ENCODE peak calls at places on chromosomes 13 and 19, in six cellular contexts. H, T, G, D, B and N are unnamed samples.

GRCh38 chr19:6126335-6126974 is 9.0 kb upstream of the ACSBG2 start:
- DNase-seq in B (peak; percentile 81), D (peak; percentile 32), G (peak; percentile 48), T (no peak), H (peak; percentile 67), N (peak; percentile 48)

GRCh38 chr13:109333893-109334651 is 452.3 kb downstream of the IRS2 start:
- DNase-seq in H (no peak), G (no peak), T (no peak), D (no peak), B (no peak), N (no peak)

GRCh38 chr13:39326471-39326870 is 276.5 kb downstream of the LHFPL6 start:
- DNase-seq in G (no peak), H (peak; percentile 16), D (no peak), T (no peak), B (no peak), N (no peak)

GRCh38 chr19:48487944-48488343 is 18.8 kb downstream of the CYTH2 start:
- DNase-seq in B (peak; percentile 97), D (no peak), H (peak; percentile 87), T (no peak), G (no peak), N (peak; percentile 87)

GRCh38 chr19:34428549-34429285 is 536 bp downstream of the UBA2 start:
- DNase-seq in D (no peak), G (no peak), B (peak; percentile 44), T (no peak), H (peak; percentile 50), N (peak; percentile 47)

GRCh38 chr19:18496167-18496979 is 25.5 kb downstream of the ELL start:
- DNase-seq in T (no peak), D (no peak), G (no peak), H (peak; percentile 65), B (peak; percentile 75), N (no peak)

GRCh38 chr19:43626838-43627237 is 7.4 kb upstream of the ZNF428 start:
- DNase-seq in H (no peak), G (no peak), D (no peak), B (no peak), T (no peak), N (no peak)

GRCh38 chr19:57338798-57339378 is 12.2 kb upstream of the ZNF304 start:
- DNase-seq in B (peak; percentile 52), G (no peak), H (no peak), T (no peak), D (no peak), N (no peak)

GRCh38 chr13:105627270-105627669 is 908.2 kb downstream of the EFNB2 start:
- DNase-seq in G (no peak), H (no peak), D (no peak), T (no peak), B (peak; percentile 15), N (no peak)

GRCh38 chr13:99035715-99036114 is 57.9 kb upstream of the DOCK9 start:
- DNase-seq in T (no peak), H (no peak), D (no peak), G (no peak), B (no peak), N (no peak)

GRCh38 chr19:58456111-58456510 is 4.7 kb downstream of the ZNF324B start:
- DNase-seq in D (no peak), H (no peak), G (no peak), B (no peak), T (no peak), N (no peak)

GRCh38 chr13:51829236-51829899 is 15.6 kb downstream of the TMEM272 start:
- DNase-seq in T (no peak), B (no peak), G (peak; percentile 86), H (no peak), D (no peak), N (no peak)

GRCh38 chr19:55253842-55254624 is 4.8 kb downstream of the PPP6R1 start:
- DNase-seq in H (no peak), B (no peak), D (peak; percentile 55), G (no peak), T (no peak), N (no peak)

GRCh38 chr13:42740753-42741152 is 40.6 kb upstream of the FAM216B start:
- DNase-seq in D (no peak), B (no peak), T (no peak), G (peak; percentile 6), H (no peak), N (no peak)

GRCh38 chr13:23870356-23871146 is 18.6 kb downstream of the MIPEP start:
- DNase-seq in T (no peak), H (peak; percentile 9), B (no peak), G (no peak), D (no peak), N (no peak)

GRCh38 chr13:77832339-77833100 is 86.1 kb downstream of the EDNRB start:
- DNase-seq in G (no peak), B (no peak), D (no peak), T (no peak), H (peak; percentile 11), N (no peak)

GRCh38 chr13:80340643-80341097 is 256 bp downstream of the SPRY2 start:
- DNase-seq in H (peak; percentile 69), D (no peak), T (no peak), G (no peak), B (peak; percentile 65), N (peak; percentile 95)

GRCh38 chr19:34998777-34999497 is 1.2 kb upstream of the GRAMD1A start:
- DNase-seq in T (no peak), G (no peak), D (no peak), B (no peak), H (no peak), N (no peak)